ENCODE peak calls at places on chromosomes 3 and 15, in ten cellular contexts. Z is pancreas, B is T follicular helper cell, O is cardiac septum, U is dermis microvascular lymphatic vessel endothelial cell, M is left ventricle myocardium superior, Q is AG04450, R is epithelial cell of esophagus, Y is COLO829, K is fibroblast of mammary gland. E is an unnamed sample.

GRCh38 chr15:88655780-88656488 is 17.1 kb downstream of the ISG20 start:
- DNase-seq in O (no peak), Q (no peak), M (no peak), R (no peak), Z (no peak), B (no peak), K (no peak), Y (no peak), U (no peak), E (no peak)

GRCh38 chr3:129060276-129061076 is at the start of gene GP9:
- DNase-seq in R (no peak), K (no peak), Y (no peak), O (no peak), Q (no peak), U (no peak), Z (no peak), B (no peak), M (no peak), E (no peak)

GRCh38 chr15:56871180-56871579 is 47.3 kb upstream of the TCF12 start:
- DNase-seq in Y (peak), B (no peak), O (no peak), Z (no peak), K (peak), U (peak), M (no peak), Q (peak), R (peak), E (no peak)

GRCh38 chr3:110521019-110521418 is 550.6 kb upstream of the NECTIN3 start:
- DNase-seq in Y (peak), R (peak), K (peak), Q (peak), U (peak), M (no peak), Z (no peak), O (no peak), B (no peak), E (no peak)

GRCh38 chr15:35444557-35445204 is 101.3 kb downstream of the DPH6 start:
- DNase-seq in K (peak), B (no peak), O (no peak), U (peak), R (peak), M (no peak), Q (no peak), Z (no peak), Y (peak), E (no peak)

GRCh38 chr3:182959474-182960350 is 20.6 kb downstream of the DCUN1D1 start:
- DNase-seq in U (no peak), O (no peak), B (no peak), Y (no peak), R (no peak), Z (no peak), K (no peak), Q (no peak), M (no peak), E (no peak)

GRCh38 chr3:135558906-135559305 is 406.6 kb upstream of the PPP2R3A start:
- DNase-seq in O (no peak), Z (no peak), K (peak), R (no peak), M (no peak), U (no peak), Q (no peak), Y (peak), B (no peak), E (no peak)

GRCh38 chr15:100457201-100457600 is 71.5 kb downstream of the CERS3 start:
- DNase-seq in M (no peak), R (peak), B (no peak), O (no peak), K (peak), Z (no peak), Q (no peak), U (no peak), Y (no peak), E (no peak)

GRCh38 chr3:157914882-157915281 is 191.3 kb downstream of the SHOX2 start:
- DNase-seq in B (no peak), Z (no peak), O (no peak), Y (no peak), R (no peak), K (peak), Q (no peak), U (no peak), M (no peak), E (no peak)

GRCh38 chr3:107235923-107236315 is 141.3 kb upstream of the CCDC54 start:
- DNase-seq in Y (peak), Z (no peak), O (no peak), B (peak), R (peak), U (peak), K (peak), Q (peak), M (no peak), E (peak)

GRCh38 chr3:32045091-32045964 is 61.1 kb upstream of the GPD1L start:
- DNase-seq in Q (peak), M (no peak), Z (no peak), U (peak), O (no peak), Y (no peak), R (peak), B (no peak), K (peak), E (peak)